ENCODE peak calls at places on chromosome 2, in four cellular contexts. P is stimulated activated naive CD4-positive, alpha-beta T cell; B is tibial nerve; I is iPS-NIHi11. F is an unnamed sample.

GRCh38 chr2:22375094-22375493 is 1009.9 kb upstream of the KLHL29 start:
- DNase-seq in P (no peak), B (no peak), I (peak; percentile 17), F (no peak)

GRCh38 chr2:171513719-171514160 is 8.5 kb upstream of the CYBRD1 start:
- DNase-seq in P (no peak), B (no peak), I (no peak), F (no peak)

GRCh38 chr2:44884677-44885076 is 56.8 kb upstream of the SIX3 start:
- DNase-seq in P (no peak), B (no peak), I (no peak), F (no peak)

GRCh38 chr2:238947243-238947760 is 99.4 kb downstream of the TWIST2 start:
- DNase-seq in P (no peak), B (no peak), I (no peak), F (no peak)

GRCh38 chr2:794554-795244 is 117.5 kb upstream of the TMEM18 start:
- DNase-seq in P (no peak), B (no peak), I (no peak), F (no peak)

GRCh38 chr2:149037851-149038250 is 648 bp upstream of the LYPD6B start:
- DNase-seq in P (no peak), B (no peak), I (peak; percentile 55), F (no peak)

GRCh38 chr2:162113771-162114168 is 38.3 kb downstream of the GCG start:
- DNase-seq in P (no peak), B (peak; percentile 61), I (no peak), F (no peak)

GRCh38 chr2:203562283-203562682 is 27.2 kb upstream of the RAPH1 start:
- DNase-seq in P (no peak), B (no peak), I (no peak), F (no peak)

GRCh38 chr2:30134582-30134981 is 12.2 kb upstream of the YPEL5 start:
- DNase-seq in P (no peak), B (no peak), I (no peak), F (no peak)

GRCh38 chr2:128691526-128691925 is 372.9 kb upstream of the HS6ST1 start:
- DNase-seq in P (no peak), B (no peak), I (no peak), F (no peak)

GRCh38 chr2:199488772-199489400 is 31.1 kb upstream of the SATB2 start:
- DNase-seq in P (peak; percentile 32), B (peak; percentile 60), I (peak; percentile 78), F (peak; percentile 43)

GRCh38 chr2:217993817-217994459 is 8.9 kb downstream of the TNS1 start:
- DNase-seq in P (peak; percentile 19), B (peak; percentile 75), I (peak; percentile 92), F (peak; percentile 64)